ENCODE peak calls at places on chromosomes 3 and 15, in six cellular contexts. One of them, this sample, is unnamed.

GRCh38 chr3:51500632-51501131 is 867 bp upstream of the DCAF1 start:
- DNase-seq in HepG2: no peak
- DNase-seq in GM12878: no peak
- DNase-seq in H1: no peak
- DNase-seq in K562: no peak
- DNase-seq in GM12892: no peak
- DNase-seq in this sample: no peak

GRCh38 chr3:15450611-15451467 is 23.4 kb downstream of the EAF1 start:
- DNase-seq in K562: no peak
- DNase-seq in H1: no peak
- DNase-seq in GM12892: no peak
- DNase-seq in GM12878: no peak
- DNase-seq in HepG2: no peak
- DNase-seq in this sample: no peak

GRCh38 chr3:23821858-23822257 is 16.1 kb downstream of the UBE2E1 start:
- DNase-seq in H1: no peak
- DNase-seq in GM12878: no peak
- DNase-seq in K562: no peak
- DNase-seq in GM12892: no peak
- DNase-seq in HepG2: no peak
- DNase-seq in this sample: no peak

GRCh38 chr3:30502051-30502741 is 104.2 kb upstream of the TGFBR2 start:
- DNase-seq in GM12878: no peak
- DNase-seq in GM12892: no peak
- DNase-seq in K562: no peak
- DNase-seq in HepG2: no peak
- DNase-seq in H1: no peak
- DNase-seq in this sample: no peak

GRCh38 chr3:71672302-71672701 is 52.9 kb downstream of the EIF4E3 start:
- DNase-seq in K562: no peak
- DNase-seq in H1: no peak
- DNase-seq in GM12878: no peak
- DNase-seq in GM12892: no peak
- DNase-seq in HepG2: no peak
- DNase-seq in this sample: no peak

GRCh38 chr3:67564973-67565372 is 89.4 kb downstream of the SUCLG2 start:
- DNase-seq in H1: no peak
- DNase-seq in HepG2: no peak
- DNase-seq in GM12878: no peak
- DNase-seq in K562: no peak
- DNase-seq in GM12892: no peak
- DNase-seq in this sample: no peak

GRCh38 chr3:14016900-14017475 is 107.7 kb downstream of the CHCHD4 start:
- DNase-seq in HepG2: peak; percentile 38
- DNase-seq in GM12892: no peak
- DNase-seq in H1: no peak
- DNase-seq in GM12878: no peak
- DNase-seq in K562: no peak
- DNase-seq in this sample: no peak

GRCh38 chr3:191275751-191276150 is 53.4 kb upstream of the CCDC50 start:
- DNase-seq in HepG2: no peak
- DNase-seq in K562: no peak
- DNase-seq in GM12892: no peak
- DNase-seq in H1: no peak
- DNase-seq in GM12878: no peak
- DNase-seq in this sample: no peak

GRCh38 chr3:88137836-88138235 is 11.9 kb upstream of the C3orf38 start:
- DNase-seq in HepG2: no peak
- DNase-seq in H1: no peak
- DNase-seq in GM12892: no peak
- DNase-seq in GM12878: no peak
- DNase-seq in K562: no peak
- DNase-seq in this sample: no peak

GRCh38 chr3:141239551-141240281 is 8.1 kb downstream of the PXYLP1 start:
- DNase-seq in K562: no peak
- DNase-seq in GM12892: no peak
- DNase-seq in GM12878: no peak
- DNase-seq in H1: no peak
- DNase-seq in HepG2: no peak
- DNase-seq in this sample: no peak

GRCh38 chr3:11680509-11680908 is 36.8 kb upstream of the VGLL4 start:
- DNase-seq in GM12892: no peak
- DNase-seq in HepG2: no peak
- DNase-seq in H1: no peak
- DNase-seq in GM12878: no peak
- DNase-seq in K562: no peak
- DNase-seq in this sample: no peak

GRCh38 chr15:60477991-60478632 is 830 bp downstream of the ICE2 start:
- DNase-seq in K562: peak; percentile 29
- DNase-seq in GM12878: peak; percentile 15
- DNase-seq in H1: no peak
- DNase-seq in GM12892: no peak
- DNase-seq in HepG2: peak; percentile 21
- DNase-seq in this sample: no peak

GRCh38 chr3:182979103-182979697 is 1.1 kb downstream of the DCUN1D1 start:
- DNase-seq in GM12878: no peak
- DNase-seq in K562: peak; percentile 55
- DNase-seq in H1: no peak
- DNase-seq in HepG2: peak; percentile 39
- DNase-seq in GM12892: no peak
- DNase-seq in this sample: no peak

GRCh38 chr3:10322355-10322715 is 1.4 kb upstream of the SEC13 start:
- DNase-seq in HepG2: no peak
- DNase-seq in K562: peak; percentile 59
- DNase-seq in H1: no peak
- DNase-seq in GM12878: no peak
- DNase-seq in GM12892: no peak
- DNase-seq in this sample: no peak

GRCh38 chr3:25410703-25411102 is 17.4 kb upstream of the RARB start:
- DNase-seq in H1: no peak
- DNase-seq in GM12878: no peak
- DNase-seq in K562: no peak
- DNase-seq in GM12892: no peak
- DNase-seq in HepG2: peak; percentile 18
- DNase-seq in this sample: no peak

GRCh38 chr3:16788440-16789057 is 96.2 kb upstream of the PLCL2 start:
- DNase-seq in GM12878: no peak
- DNase-seq in K562: no peak
- DNase-seq in HepG2: no peak
- DNase-seq in H1: no peak
- DNase-seq in GM12892: no peak
- DNase-seq in this sample: no peak

GRCh38 chr3:182601597-182601996 is 191.7 kb upstream of the ATP11B start:
- DNase-seq in HepG2: no peak
- DNase-seq in K562: no peak
- DNase-seq in GM12892: no peak
- DNase-seq in GM12878: no peak
- DNase-seq in H1: no peak
- DNase-seq in this sample: no peak

GRCh38 chr15:53588773-53589172 is 170.7 kb downstream of the WDR72 start:
- DNase-seq in HepG2: no peak
- DNase-seq in GM12892: no peak
- DNase-seq in K562: no peak
- DNase-seq in H1: no peak
- DNase-seq in GM12878: no peak
- DNase-seq in this sample: no peak

GRCh38 chr3:141275032-141275422 is 43.4 kb downstream of the PXYLP1 start:
- DNase-seq in H1: no peak
- DNase-seq in GM12878: no peak
- DNase-seq in GM12892: no peak
- DNase-seq in K562: no peak
- DNase-seq in HepG2: peak; percentile 24
- DNase-seq in this sample: no peak

GRCh38 chr3:96491868-96492267 is 322.5 kb upstream of the EPHA6 start:
- DNase-seq in HepG2: no peak
- DNase-seq in GM12878: no peak
- DNase-seq in GM12892: no peak
- DNase-seq in H1: no peak
- DNase-seq in K562: no peak
- DNase-seq in this sample: no peak

GRCh38 chr15:84876269-84876668 is 8.2 kb upstream of the SLC28A1 start:
- DNase-seq in GM12878: no peak
- DNase-seq in K562: no peak
- DNase-seq in HepG2: no peak
- DNase-seq in H1: no peak
- DNase-seq in GM12892: no peak
- DNase-seq in this sample: no peak

GRCh38 chr15:47439870-47440155 is 277.5 kb upstream of the SEMA6D start:
- DNase-seq in GM12892: no peak
- DNase-seq in GM12878: no peak
- DNase-seq in H1: no peak
- DNase-seq in HepG2: no peak
- DNase-seq in K562: no peak
- DNase-seq in this sample: no peak

GRCh38 chr3:112734718-112735350 is 93.9 kb upstream of the CCDC80 start:
- DNase-seq in HepG2: peak; percentile 49
- DNase-seq in H1: peak; percentile 70
- DNase-seq in K562: peak; percentile 73
- DNase-seq in GM12892: peak; percentile 25
- DNase-seq in GM12878: peak; percentile 40
- DNase-seq in this sample: peak; percentile 33

GRCh38 chr15:77354064-77354463 is 65.8 kb downstream of the PEAK1 start:
- DNase-seq in GM12892: no peak
- DNase-seq in GM12878: no peak
- DNase-seq in H1: no peak
- DNase-seq in K562: no peak
- DNase-seq in HepG2: no peak
- DNase-seq in this sample: no peak

GRCh38 chr3:74613566-74613965 is 893 bp downstream of the CNTN3 start:
- DNase-seq in HepG2: no peak
- DNase-seq in GM12892: no peak
- DNase-seq in GM12878: no peak
- DNase-seq in H1: no peak
- DNase-seq in K562: no peak
- DNase-seq in this sample: no peak

GRCh38 chr3:185656321-185656840 is 70.3 kb downstream of the SENP2 start:
- DNase-seq in H1: no peak
- DNase-seq in HepG2: no peak
- DNase-seq in K562: no peak
- DNase-seq in GM12892: no peak
- DNase-seq in GM12878: no peak
- DNase-seq in this sample: no peak
- TF ChIP-seq POLR2A in H1: no peak
- TF ChIP-seq POLR2A in HepG2: no peak
- TF ChIP-seq POLR2A in K562: no peak
- TF ChIP-seq POLR2A in GM12892: no peak
- TF ChIP-seq POLR2A in GM12878: no peak
- TF ChIP-seq POLR2A in this sample: no peak

GRCh38 chr3:157543491-157544035 is 40.3 kb upstream of the VEPH1 start:
- DNase-seq in GM12892: no peak
- DNase-seq in K562: no peak
- DNase-seq in HepG2: no peak
- DNase-seq in GM12878: no peak
- DNase-seq in H1: no peak
- DNase-seq in this sample: no peak
- TF ChIP-seq TAF1 in GM12892: no peak
- TF ChIP-seq TAF1 in K562: no peak
- TF ChIP-seq TAF1 in HepG2: no peak
- TF ChIP-seq TAF1 in GM12878: no peak
- TF ChIP-seq TAF1 in H1: no peak
- TF ChIP-seq TAF1 in this sample: no peak

DNA sequence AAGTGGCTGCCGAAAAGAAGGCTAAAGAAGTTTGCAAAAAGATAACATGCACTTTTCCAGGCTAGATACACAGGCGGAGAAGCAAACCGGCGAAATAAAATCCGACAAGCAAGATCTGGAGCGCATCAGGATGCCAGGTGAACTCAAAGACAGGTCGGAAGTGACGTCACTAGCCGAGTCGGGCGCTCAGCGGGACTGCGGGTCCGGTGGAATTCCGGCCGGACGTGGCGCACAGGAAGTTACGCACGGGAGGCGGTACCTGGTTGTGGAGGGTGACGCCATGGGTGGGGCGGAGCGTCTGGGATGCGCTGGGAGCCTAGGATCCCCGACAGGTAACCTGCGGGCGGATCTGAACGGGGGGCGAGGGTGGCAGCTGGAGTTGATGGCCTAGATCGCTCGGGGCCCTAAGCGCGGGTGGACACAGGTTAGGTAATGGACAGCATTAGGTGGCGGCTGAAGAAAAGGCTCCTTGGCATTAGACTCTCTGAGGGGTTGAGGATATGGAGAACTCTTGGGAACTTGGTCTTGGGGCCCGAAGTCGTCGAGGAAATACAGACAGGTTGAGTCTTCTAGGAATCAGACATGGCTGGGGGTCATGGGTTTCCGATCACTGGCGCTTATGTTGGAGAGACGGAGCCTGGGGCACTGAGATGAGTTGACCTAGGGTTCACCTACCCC is 29.0 kb upstream of the EHHADH start:
- DNase-seq in GM12892: peak; percentile 71
- DNase-seq in K562: no peak
- DNase-seq in GM12878: peak; percentile 77
- DNase-seq in HepG2: peak; percentile 94
- DNase-seq in H1: peak; percentile 87
- DNase-seq in this sample: peak; percentile 79
- TF ChIP-seq POLR2A in GM12892: peak; percentile 64
- TF ChIP-seq POLR2A in K562: no peak
- TF ChIP-seq POLR2A in GM12878: peak; percentile 80
- TF ChIP-seq POLR2A in HepG2: peak; percentile 82
- TF ChIP-seq POLR2A in H1: peak; percentile 76
- TF ChIP-seq POLR2A in this sample: peak; percentile 81

GRCh38 chr15:98034731-98035130 is 74.2 kb downstream of the ARRDC4 start:
- DNase-seq in GM12878: no peak
- DNase-seq in K562: no peak
- DNase-seq in HepG2: no peak
- DNase-seq in H1: no peak
- DNase-seq in GM12892: no peak
- DNase-seq in this sample: no peak

GRCh38 chr15:98039596-98039995 is 79.1 kb downstream of the ARRDC4 start:
- DNase-seq in GM12892: no peak
- DNase-seq in H1: no peak
- DNase-seq in HepG2: no peak
- DNase-seq in GM12878: no peak
- DNase-seq in K562: no peak
- DNase-seq in this sample: no peak

GRCh38 chr15:98035134-98035533 is 74.6 kb downstream of the ARRDC4 start:
- DNase-seq in H1: no peak
- DNase-seq in K562: no peak
- DNase-seq in GM12878: no peak
- DNase-seq in GM12892: no peak
- DNase-seq in HepG2: no peak
- DNase-seq in this sample: no peak

GRCh38 chr15:98035577-98036010 is 75.1 kb downstream of the ARRDC4 start:
- DNase-seq in HepG2: no peak
- DNase-seq in H1: no peak
- DNase-seq in K562: no peak
- DNase-seq in GM12892: no peak
- DNase-seq in GM12878: no peak
- DNase-seq in this sample: no peak
- TF ChIP-seq TAF1 in HepG2: no peak
- TF ChIP-seq TAF1 in H1: no peak
- TF ChIP-seq TAF1 in K562: no peak
- TF ChIP-seq TAF1 in GM12892: no peak
- TF ChIP-seq TAF1 in GM12878: no peak
- TF ChIP-seq TAF1 in this sample: no peak

DNA sequence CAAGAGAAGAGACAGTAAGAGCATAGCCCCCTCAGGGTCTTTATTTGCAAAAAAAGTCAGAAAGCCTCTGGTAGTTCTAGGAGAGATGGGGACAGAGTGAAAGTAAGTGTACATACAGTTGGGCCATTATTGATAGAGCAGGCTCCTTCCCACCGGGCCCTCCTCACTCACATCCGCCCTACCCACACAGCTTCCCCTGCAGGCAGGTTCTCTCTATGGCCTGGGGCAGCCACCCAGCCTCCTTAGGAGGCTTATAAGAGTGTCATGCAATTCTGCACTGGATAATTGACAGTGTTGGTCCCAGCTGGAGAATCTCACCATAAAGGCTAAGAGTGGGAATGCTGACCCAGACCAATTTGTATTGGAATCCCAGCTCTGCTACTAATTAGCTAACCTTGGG is 49.5 kb downstream of the SLC30A4 start:
- DNase-seq in H1: no peak
- DNase-seq in HepG2: no peak
- DNase-seq in GM12878: no peak
- DNase-seq in GM12892: no peak
- DNase-seq in K562: no peak
- DNase-seq in this sample: no peak
- TF ChIP-seq POLR2A in H1: no peak
- TF ChIP-seq POLR2A in HepG2: no peak
- TF ChIP-seq POLR2A in GM12878: no peak
- TF ChIP-seq POLR2A in GM12892: no peak
- TF ChIP-seq POLR2A in K562: no peak
- TF ChIP-seq POLR2A in this sample: no peak